ENCODE peak calls at places on chromosomes 11 and 22, in five cellular contexts. P, J, B, R and C are unnamed samples. For H3K4me1, the result is how much of the 10 kb centered on the place peaks cover.

GRCh38 chr11:116605543-116605942 is 167.2 kb downstream of the BUD13 start:
- DNase-seq in P (peak), B (no peak), J (peak), R (peak), C (peak)

GRCh38 chr22:31102441-31103081 is 4.8 kb downstream of the SELENOM start:
- DNase-seq in J (no peak), R (peak), B (no peak), P (peak), C (no peak)

GRCh38 chr11:128297111-128297651 is 290.2 kb downstream of the ETS1 start:
- DNase-seq in R (no peak), B (no peak), J (no peak), P (no peak), C (no peak)

GRCh38 chr11:3849297-3849874 is 6.1 kb upstream of the STIM1 start:
- DNase-seq in B (no peak), P (no peak), R (peak), J (peak), C (peak)

GRCh38 chr11:940496-941135 is 14.9 kb downstream of the AP2A2 start:
- DNase-seq in R (no peak), B (no peak), J (no peak), P (no peak), C (no peak)

GRCh38 chr11:111585371-111585770 is 16.9 kb upstream of the SIK2 start:
- DNase-seq in B (no peak), R (no peak), J (no peak), P (peak), C (no peak)

GRCh38 chr22:20395897-20396287 is 1.9 kb downstream of the ZNF74 start:
- DNase-seq in R (no peak), B (no peak), P (no peak), J (no peak), C (no peak)

GRCh38 chr22:42754658-42755057 is 34.0 kb upstream of the A4GALT start:
- DNase-seq in J (peak), P (peak), R (peak), B (no peak), C (peak)

GRCh38 chr11:37657645-37658044 is 1059.6 kb upstream of the RAG2 start:
- DNase-seq in P (peak), R (no peak), B (no peak), J (no peak), C (no peak)

GRCh38 chr11:60563553-60564235 is 48.5 kb downstream of the MS4A13 start:
- DNase-seq in P (no peak), B (no peak), J (no peak), R (no peak), C (no peak)

GRCh38 chr11:126438691-126439090 is 83.2 kb downstream of the ST3GAL4 start:
- DNase-seq in R (no peak), J (no peak), B (no peak), P (no peak), C (no peak)
- H3K4me1 ChIP-seq in R (under half), J (under half), B (under half), P (under half), C (under half)

GRCh38 chr11:19239039-19239438 is 1.7 kb downstream of the E2F8 start:
- DNase-seq in P (no peak), B (no peak), R (no peak), J (no peak), C (no peak)
- H3K4me1 ChIP-seq in P (under half), B (under half), R (under half), J (under half), C (under half)

DNA sequence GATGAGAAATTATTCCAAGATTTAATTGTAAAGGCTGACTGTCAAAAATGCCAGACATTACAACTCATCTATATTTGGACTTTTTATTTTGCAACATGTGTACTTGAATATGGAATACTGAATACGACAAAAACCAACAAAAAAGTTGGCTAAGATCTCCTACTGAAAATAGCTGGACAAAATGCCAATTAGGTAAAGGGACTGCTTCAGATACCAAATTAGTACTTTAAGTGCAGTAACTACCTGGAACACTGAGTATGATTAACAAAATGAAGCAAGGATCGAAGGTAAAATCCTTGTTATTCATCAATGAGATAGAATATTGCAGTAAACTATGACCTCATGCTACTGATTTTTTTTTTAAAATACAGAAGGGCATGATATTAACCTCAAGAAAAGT is 173.8 kb downstream of the SOX6 start:
- DNase-seq in B (no peak), R (no peak), P (no peak), J (no peak), C (no peak)
- H3K4me1 ChIP-seq in B (under half), R (under half), P (under half), J (under half), C (under half)

DNA sequence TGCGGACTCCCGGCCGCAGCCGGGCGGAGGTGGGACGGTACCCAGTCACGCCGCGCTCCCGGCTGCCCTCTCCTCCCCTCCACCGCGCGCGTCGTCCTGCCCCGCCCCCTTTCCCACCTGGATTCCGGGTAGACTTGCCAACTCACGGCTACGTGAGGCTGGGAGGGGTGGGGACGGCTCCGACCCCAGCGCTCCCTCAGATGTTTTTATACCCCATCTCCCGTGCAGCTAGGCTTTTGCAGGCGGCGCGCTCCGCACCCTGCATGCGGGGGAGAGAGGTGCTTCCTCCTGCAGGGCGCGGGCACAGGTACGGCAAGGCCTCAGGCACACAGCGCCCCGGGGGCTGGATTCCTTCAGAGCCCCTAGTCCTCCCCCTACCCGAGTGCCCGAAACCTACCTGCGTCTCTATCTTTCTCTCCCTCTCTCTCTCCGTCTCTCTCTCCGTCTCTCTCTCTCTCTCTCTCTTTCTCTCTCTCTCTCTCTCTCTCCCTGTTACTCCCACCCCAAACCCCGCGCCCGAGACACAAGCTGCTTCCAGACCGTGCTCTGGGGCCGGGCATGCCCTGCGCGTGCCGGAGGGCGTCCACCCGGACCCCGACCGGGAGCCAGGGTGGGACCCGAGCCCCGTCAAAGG is 1.9 kb downstream of the PDGFB start:
- DNase-seq in R (no peak), J (no peak), B (no peak), P (no peak), C (no peak)
- H3K4me1 ChIP-seq in R (under half), J (under half), B (under half), P (under half), C (under half)

GRCh38 chr11:44567876-44568256 is 2.4 kb downstream of the CD82 start:
- DNase-seq in R (no peak), J (no peak), B (no peak), P (no peak), C (no peak)
- H3K4me1 ChIP-seq in R (under half), J (under half), B (under half), P (half or more), C (under half)

GRCh38 chr11:68550485-68550817 is 89.9 kb downstream of the PPP6R3 start:
- DNase-seq in J (no peak), R (no peak), P (peak), B (no peak), C (no peak)
- H3K4me1 ChIP-seq in J (under half), R (under half), P (under half), B (under half), C (under half)

GRCh38 chr11:72236083-72236697 is 7.8 kb downstream of the PHOX2A start:
- DNase-seq in P (no peak), B (no peak), J (no peak), R (no peak), C (peak)

GRCh38 chr11:72234920-72235319 is 9.1 kb downstream of the PHOX2A start:
- DNase-seq in P (no peak), J (no peak), B (no peak), R (no peak), C (no peak)

GRCh38 chr11:72236774-72237111 is 7.2 kb downstream of the PHOX2A start:
- DNase-seq in J (no peak), R (no peak), B (no peak), P (no peak), C (no peak)

GRCh38 chr11:72234514-72234830 is 9.5 kb downstream of the PHOX2A start:
- DNase-seq in J (no peak), B (no peak), P (no peak), R (no peak), C (peak)

DNA sequence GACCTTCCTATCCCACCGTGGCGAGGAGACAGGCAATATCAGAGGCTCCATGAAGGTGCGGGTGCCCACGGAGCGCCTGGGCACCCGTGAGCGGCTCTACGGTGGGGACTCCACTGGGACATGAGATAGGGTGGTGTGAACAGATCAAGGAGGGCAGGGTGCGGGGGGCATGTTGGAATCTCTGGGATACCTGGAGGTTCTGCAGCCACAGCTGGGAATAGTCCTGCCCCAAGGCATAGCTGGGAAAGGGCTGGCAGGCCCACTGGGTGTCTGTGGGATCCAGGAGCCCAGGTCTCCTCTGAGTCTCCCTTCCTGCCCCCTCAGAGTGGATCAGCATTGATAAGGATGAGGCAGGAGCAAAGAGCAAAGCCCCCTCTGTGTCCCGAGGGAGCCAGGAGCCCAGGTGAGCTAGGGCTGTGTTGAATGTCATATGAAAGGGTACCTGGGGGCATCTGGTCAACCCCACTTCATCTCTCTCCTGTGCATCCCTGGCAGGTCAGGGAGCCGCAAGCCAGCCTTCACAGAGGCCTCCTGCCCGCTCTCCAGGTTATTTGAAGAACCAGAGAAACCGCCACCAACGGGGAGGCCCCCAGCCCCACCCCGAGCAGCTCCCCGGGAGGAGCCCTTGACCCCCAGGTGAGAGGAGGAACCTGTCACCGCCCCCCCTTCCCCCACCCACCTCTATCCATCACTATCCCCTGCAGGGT is 8.5 kb downstream of the PHOX2A start:
- DNase-seq in P (no peak), R (no peak), J (no peak), B (no peak), C (peak)
- H3K4me1 ChIP-seq in P (under half), R (under half), J (under half), B (under half), C (under half)

GRCh38 chr11:70498171-70498571 is 99.8 kb downstream of the CTTN start:
- DNase-seq in B (no peak), R (no peak), P (no peak), J (no peak), C (no peak)

GRCh38 chr11:70495351-70496310 is 97.3 kb downstream of the CTTN start:
- DNase-seq in R (no peak), J (no peak), P (no peak), B (no peak), C (no peak)

GRCh38 chr11:70496591-70497535 is 98.5 kb downstream of the CTTN start:
- DNase-seq in R (no peak), J (no peak), P (no peak), B (no peak), C (no peak)

GRCh38 chr11:70498976-70499801 is 100.9 kb downstream of the CTTN start:
- DNase-seq in B (no peak), J (no peak), R (no peak), P (no peak), C (no peak)

GRCh38 chr11:70497536-70498075 is 99.3 kb downstream of the CTTN start:
- DNase-seq in R (no peak), J (no peak), B (no peak), P (no peak), C (no peak)
- H3K4me1 ChIP-seq in R (under half), J (under half), B (under half), P (under half), C (under half)